ENCODE peak calls at places on chromosome 22, in five cellular contexts. G is GM13977, V is adrenal gland, C is A549, J is neural crest cell. T is an unnamed sample.
A peak's percentile ranks its signal among the peaks of the same experiment; 100 is the strongest.

GRCh38 chr22:17754233-17754925 is 19.9 kb downstream of the BID start:
- DNase-seq in C (peak; percentile 28), J (no peak), V (no peak), G (no peak), T (no peak)

GRCh38 chr22:31872209-31872608 is 72.1 kb upstream of the YWHAH start:
- DNase-seq in J (no peak), V (no peak), C (peak; percentile 14), G (no peak), T (no peak)

GRCh38 chr22:43521716-43522115 is 109.9 kb downstream of the MPPED1 start:
- DNase-seq in V (no peak), J (no peak), C (peak; percentile 14), G (no peak), T (peak; percentile 93)

GRCh38 chr22:20777420-20778177 is 3.7 kb downstream of the SERPIND1 start:
- DNase-seq in G (no peak), V (peak; percentile 33), J (no peak), C (peak; percentile 85), T (peak; percentile 98)

GRCh38 chr22:24271406-24271760 is 752 bp downstream of the SPECC1L start:
- DNase-seq in G (no peak), J (no peak), V (peak; percentile 38), C (peak; percentile 6), T (peak; percentile 35)

GRCh38 chr22:47152938-47153337 is 390.5 kb downstream of the TBC1D22A start:
- DNase-seq in G (no peak), C (no peak), J (no peak), V (no peak), T (no peak)

GRCh38 chr22:44256860-44257560 is 55.7 kb downstream of the SHISAL1 start:
- DNase-seq in C (no peak), J (no peak), G (no peak), V (no peak), T (no peak)

GRCh38 chr22:34917239-34917638 is 148.7 kb upstream of the ISX start:
- DNase-seq in C (no peak), G (no peak), J (no peak), V (no peak), T (no peak)

GRCh38 chr22:32661737-32662586 is 139.5 kb upstream of the TIMP3 start:
- DNase-seq in G (no peak), C (no peak), V (no peak), J (no peak), T (no peak)

GRCh38 chr22:49492308-49492707 is 335.4 kb downstream of the BRD1 start:
- DNase-seq in G (no peak), V (no peak), C (no peak), J (no peak), T (no peak)

GRCh38 chr22:37735054-37735453 is 38.2 kb downstream of the TRIOBP start:
- DNase-seq in V (peak; percentile 81), J (peak; percentile 54), C (peak; percentile 67), G (no peak), T (no peak)

GRCh38 chr22:37734402-37734700 is 37.5 kb downstream of the TRIOBP start:
- DNase-seq in C (no peak), J (no peak), V (no peak), G (no peak), T (no peak)

GRCh38 chr22:37733625-37734401 is 37.0 kb downstream of the TRIOBP start:
- DNase-seq in J (no peak), V (no peak), G (no peak), C (no peak), T (no peak)

GRCh38 chr22:37732699-37733607 is 36.1 kb downstream of the TRIOBP start:
- DNase-seq in J (no peak), C (no peak), V (no peak), G (no peak), T (no peak)

GRCh38 chr22:37731804-37732471 is 35.1 kb downstream of the TRIOBP start:
- DNase-seq in J (no peak), C (peak; percentile 84), G (no peak), V (no peak), T (no peak)
- TF ChIP-seq CTCF in J (no peak), C (no peak), G (peak; percentile 8), V (no peak), T (no peak)

DNA sequence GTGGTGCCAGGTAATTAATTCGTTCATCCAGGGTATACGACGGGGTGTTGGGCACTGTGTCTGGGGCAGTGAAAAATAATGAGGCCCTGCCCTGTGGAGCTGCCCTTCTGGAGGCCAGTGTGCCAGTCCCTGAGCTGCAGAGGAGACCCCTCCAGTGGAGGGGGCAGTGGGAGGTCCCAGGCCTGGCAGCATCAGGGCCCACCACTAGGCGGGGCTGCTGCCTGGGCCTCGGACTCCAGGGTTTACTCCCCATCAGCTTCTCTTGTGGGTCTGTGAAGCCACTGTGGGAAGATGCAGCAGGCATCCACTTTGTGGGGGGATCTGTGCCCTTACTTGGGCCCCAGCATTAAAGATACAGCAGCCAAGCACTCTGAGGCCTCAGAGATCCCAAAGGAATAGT is 17.4 kb upstream of the TMPRSS6 start:
- DNase-seq in J (no peak), G (no peak), V (no peak), C (no peak), T (no peak)
- TF ChIP-seq CTCF in J (peak; percentile 45), G (peak; percentile 49), V (no peak), C (peak; percentile 28), T (peak; percentile 51)

GRCh38 chr22:27372364-27372763 is 429.2 kb downstream of the MN1 start:
- DNase-seq in J (no peak), G (no peak), V (no peak), C (no peak), T (no peak)

GRCh38 chr22:27370987-27371386 is 430.6 kb downstream of the MN1 start:
- DNase-seq in C (no peak), G (no peak), J (no peak), V (no peak), T (no peak)

GRCh38 chr22:27370281-27370680 is 431.3 kb downstream of the MN1 start:
- DNase-seq in C (no peak), G (no peak), V (no peak), J (no peak), T (peak; percentile 14)

GRCh38 chr22:27377501-27377900 is 424.1 kb downstream of the MN1 start:
- DNase-seq in V (no peak), J (no peak), G (no peak), C (no peak), T (peak; percentile 31)

DNA sequence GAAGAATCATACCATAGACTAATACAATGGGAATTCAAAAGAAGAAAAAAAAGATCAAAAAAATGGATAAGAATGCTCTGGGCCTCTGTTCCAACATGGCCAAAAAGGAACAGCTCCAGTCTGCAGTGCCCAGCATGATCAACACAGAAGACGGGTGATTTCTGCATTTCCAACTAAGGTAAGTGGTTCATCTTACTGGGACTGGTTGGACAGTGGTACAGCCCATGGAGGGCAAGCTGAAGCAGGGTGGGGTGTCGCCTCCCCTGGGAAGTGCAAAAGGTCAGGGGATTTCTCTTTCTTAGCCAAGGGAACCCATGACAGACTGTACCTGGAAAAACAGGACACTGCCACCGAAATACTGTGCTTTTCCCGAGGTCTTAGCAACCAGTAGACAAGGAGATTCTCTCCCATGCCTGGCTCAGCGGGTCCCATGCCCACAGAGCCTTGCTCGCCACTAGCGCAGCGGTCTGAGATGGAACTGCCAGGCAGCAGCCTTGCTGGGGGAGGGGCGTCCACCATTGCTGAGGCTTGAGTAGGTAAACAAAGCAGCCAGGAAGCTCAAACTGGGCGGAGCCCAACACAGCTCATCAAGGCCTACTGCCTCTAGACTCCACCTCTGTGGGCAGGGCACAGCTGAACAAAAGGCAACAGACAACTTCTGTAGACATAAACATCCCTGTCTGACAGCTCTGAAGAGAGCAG is 428.4 kb downstream of the MN1 start:
- DNase-seq in V (no peak), C (no peak), G (no peak), J (peak; percentile 82), T (peak; percentile 68)
- TF ChIP-seq CTCF in V (no peak), C (no peak), G (no peak), J (peak; percentile 59), T (peak; percentile 25)

GRCh38 chr22:26174280-26174679 is 5.0 kb downstream of the SEZ6L start:
- DNase-seq in G (no peak), V (no peak), C (peak; percentile 3), J (no peak), T (no peak)
- TF ChIP-seq CTCF in G (no peak), V (no peak), C (no peak), J (peak; percentile 44), T (no peak)

GRCh38 chr22:39215070-39215396 is 29.7 kb downstream of the PDGFB start:
- DNase-seq in J (no peak), C (no peak), G (no peak), V (no peak), T (no peak)

GRCh38 chr22:39214006-39214382 is 30.8 kb downstream of the PDGFB start:
- DNase-seq in J (no peak), V (no peak), C (no peak), G (peak; percentile 9), T (no peak)

GRCh38 chr22:39214383-39215069 is 30.3 kb downstream of the PDGFB start:
- DNase-seq in G (peak; percentile 5), C (peak; percentile 21), V (no peak), J (no peak), T (peak; percentile 93)

GRCh38 chr22:39215430-39216142 is 29.2 kb downstream of the PDGFB start:
- DNase-seq in G (peak; percentile 58), J (no peak), V (no peak), C (peak; percentile 27), T (no peak)

GRCh38 chr22:39216143-39216490 is 28.7 kb downstream of the PDGFB start:
- DNase-seq in G (no peak), C (no peak), J (no peak), V (peak; percentile 9), T (no peak)
- TF ChIP-seq CTCF in G (no peak), C (no peak), J (peak; percentile 8), V (no peak), T (no peak)

DNA sequence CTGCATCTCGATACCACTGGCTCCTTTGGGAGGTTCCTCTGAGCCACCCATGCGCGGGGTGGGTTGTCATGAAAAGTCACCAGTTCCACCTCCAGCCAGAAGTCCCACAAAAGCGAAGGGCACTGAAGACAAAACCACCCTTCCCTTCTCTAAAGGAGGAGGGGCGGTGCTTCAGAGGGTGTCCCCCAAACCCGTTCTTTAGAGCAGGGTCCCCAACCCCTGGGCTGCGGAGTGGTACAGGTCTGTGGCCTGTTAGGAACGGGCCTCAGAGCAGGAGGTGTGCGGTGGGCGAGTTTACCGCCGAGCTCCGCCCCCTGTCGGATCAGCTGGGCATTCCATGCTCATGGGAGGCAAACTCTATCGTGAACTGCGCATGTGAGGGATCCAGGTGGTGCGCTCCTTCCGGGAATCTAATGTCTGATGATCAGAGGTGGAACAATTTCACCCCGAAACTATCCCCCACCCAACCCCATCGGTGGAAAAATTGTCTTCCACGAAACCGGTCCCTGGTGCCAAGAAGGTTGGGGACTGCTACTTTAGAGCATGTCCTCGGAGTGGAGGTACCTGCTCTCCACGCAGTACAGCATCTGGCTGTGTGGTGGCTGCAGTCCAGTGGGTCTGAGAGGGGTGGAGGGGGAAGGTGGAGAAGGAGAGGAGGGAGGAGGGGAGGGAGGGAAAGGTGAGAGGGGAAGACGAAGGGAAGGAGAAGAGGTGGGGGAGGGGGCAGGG is 72.9 kb upstream of the SEPTIN5 start:
- DNase-seq in J (peak; percentile 59), G (no peak), V (no peak), C (peak; percentile 64), T (peak; percentile 29)
- TF ChIP-seq CTCF in J (peak; percentile 73), G (no peak), V (no peak), C (peak; percentile 24), T (peak; percentile 65)